ENCODE peak calls at places on chromosomes 3 and 15, in five cellular contexts. S is AG04450, E is fibroblast of the aortic adventitia, V is AG04449, Y is NCI-H1092. Q is an unnamed sample.
A peak's percentile ranks its signal among the peaks of the same experiment; 100 is the strongest.

GRCh38 chr15:57048930-57049550 is 130.6 kb downstream of the TCF12 start:
- DNase-seq in E (no peak), V (no peak), Y (no peak), S (no peak), Q (no peak)

GRCh38 chr3:88957751-88958452 is 149.5 kb upstream of the EPHA3 start:
- DNase-seq in S (peak; percentile 30), Y (no peak), V (peak; percentile 51), E (peak; percentile 86), Q (no peak)

GRCh38 chr3:99084825-99085224 is 183.3 kb upstream of the DCBLD2 start:
- DNase-seq in E (no peak), S (no peak), V (no peak), Y (no peak), Q (no peak)

GRCh38 chr3:70990723-70991122 is 592.8 kb downstream of the FOXP1 start:
- DNase-seq in Y (no peak), S (no peak), E (no peak), V (no peak), Q (no peak)

GRCh38 chr3:132461544-132461943 is 44.2 kb downstream of the DNAJC13 start:
- DNase-seq in E (peak; percentile 34), S (no peak), Y (no peak), V (no peak), Q (no peak)

GRCh38 chr3:27792869-27793268 is 70.7 kb upstream of the EOMES start:
- DNase-seq in E (no peak), V (no peak), S (no peak), Y (no peak), Q (no peak)

GRCh38 chr3:5185093-5185673 is 2.3 kb upstream of the EDEM1 start:
- DNase-seq in E (no peak), S (no peak), V (no peak), Y (no peak), Q (no peak)

GRCh38 chr3:16378920-16379319 is 113.9 kb downstream of the OXNAD1 start:
- DNase-seq in E (peak; percentile 50), Y (no peak), S (peak; percentile 68), V (no peak), Q (no peak)

GRCh38 chr15:77386626-77387025 is 33.3 kb downstream of the PEAK1 start:
- DNase-seq in V (no peak), S (no peak), E (no peak), Y (no peak), Q (no peak)

GRCh38 chr3:43768594-43768993 is 77.9 kb downstream of the ABHD5 start:
- DNase-seq in V (no peak), S (no peak), E (peak; percentile 84), Y (no peak), Q (no peak)

GRCh38 chr15:40069178-40070165 is 30.5 kb upstream of the SRP14 start:
- DNase-seq in S (no peak), V (no peak), Y (peak; percentile 96), E (peak; percentile 83), Q (peak; percentile 90)

GRCh38 chr3:18951333-18951732 is 197.0 kb upstream of the KCNH8 start:
- DNase-seq in Y (no peak), S (no peak), E (no peak), V (no peak), Q (no peak)

GRCh38 chr3:54376941-54377578 is 254.7 kb downstream of the CACNA2D3 start:
- DNase-seq in V (no peak), E (no peak), Y (no peak), S (no peak), Q (no peak)

GRCh38 chr3:185316740-185317407 is 46.1 kb upstream of the MAP3K13 start:
- DNase-seq in S (no peak), Y (no peak), V (no peak), E (peak; percentile 85), Q (no peak)

GRCh38 chr3:107271787-107272387 is 105.4 kb upstream of the CCDC54 start:
- DNase-seq in V (peak; percentile 10), S (no peak), E (peak; percentile 56), Y (no peak), Q (no peak)

GRCh38 chr15:74519311-74519710 is 21.7 kb upstream of the ARID3B start:
- DNase-seq in Y (no peak), V (no peak), S (no peak), E (peak; percentile 89), Q (no peak)

GRCh38 chr15:61500951-61501350 is 271.8 kb upstream of the RORA start:
- DNase-seq in S (no peak), E (no peak), Y (no peak), V (no peak), Q (no peak)

GRCh38 chr3:141387446-141388030 is 19.2 kb downstream of the ZBTB38 start:
- DNase-seq in V (no peak), E (no peak), Y (no peak), S (no peak), Q (no peak)

GRCh38 chr3:123799544-123800351 is 84.4 kb downstream of the MYLK start:
- DNase-seq in Y (no peak), E (peak; percentile 72), S (no peak), V (no peak), Q (no peak)

GRCh38 chr15:29132786-29133185 is 136.8 kb downstream of the NSMCE3 start:
- DNase-seq in E (no peak), V (no peak), Y (no peak), S (no peak), Q (no peak)

GRCh38 chr15:66940368-66940767 is 125.0 kb upstream of the SMAD3 start:
- DNase-seq in V (no peak), S (no peak), E (no peak), Y (no peak), Q (no peak)

GRCh38 chr3:174337227-174337626 is 521.9 kb upstream of the NAALADL2 start:
- DNase-seq in V (no peak), Y (no peak), S (no peak), E (no peak), Q (no peak)

Q was measured in NCI-H510A.